ENCODE peak calls at places on chromosomes 12 and 14, in five cellular contexts. O is AG10803; X is activated CD4-positive, alpha-beta T cell treated with anti-CD3 and anti-CD28 coated beads, Interleukin-2, amount 10 ng/mL, durations not matched to agents 7 days and 5 days; D is natural killer cell treated with Interleukin-12 subunit alpha and Interleukin-12 subunit beta and Interleukin-15 and Interleukin-18, amount 100 ng/mL, for 72 hours; Y is HCT116. N is an unnamed sample.

GRCh38 chr14:95855606-95856005 is 21.0 kb upstream of the TUNAR start:
- DNase-seq in Y (no peak), D (no peak), X (no peak), O (no peak), N (no peak)

GRCh38 chr12:92739099-92739498 is 36.3 kb downstream of the PLEKHG7 start:
- DNase-seq in O (peak; percentile 6), X (no peak), Y (no peak), D (no peak), N (no peak)

GRCh38 chr12:11875414-11875935 is 195.3 kb upstream of the BCL2L14 start:
- DNase-seq in O (peak; percentile 8), Y (peak; percentile 63), X (no peak), D (no peak), N (no peak)

GRCh38 chr12:20122274-20122673 is 246.1 kb upstream of the PDE3A start:
- DNase-seq in O (no peak), X (no peak), D (no peak), Y (no peak), N (no peak)

GRCh38 chr12:110254971-110255540 is 26.0 kb upstream of the ATP2A2 start:
- DNase-seq in X (no peak), D (no peak), O (no peak), Y (no peak), N (peak; percentile 60)

GRCh38 chr14:73723799-73724621 is 9.8 kb upstream of the PNMA1 start:
- DNase-seq in Y (no peak), X (no peak), O (peak; percentile 99), D (no peak), N (peak; percentile 39)

GRCh38 chr12:4664111-4664510 is 15.2 kb downstream of the NDUFA9 start:
- DNase-seq in O (peak; percentile 90), D (no peak), X (no peak), Y (no peak), N (no peak)

GRCh38 chr14:65704850-65705249 is 292.3 kb downstream of the FUT8 start:
- DNase-seq in O (peak; percentile 33), Y (no peak), D (no peak), X (no peak), N (no peak)

GRCh38 chr14:94239416-94239815 is 53.7 kb downstream of the SERPINA10 start:
- DNase-seq in X (no peak), O (no peak), D (no peak), Y (no peak), N (no peak)